ENCODE peak calls at places on chromosomes 13 and 19, in five cellular contexts. I is heart right ventricle; P is CD8-positive, alpha-beta T cell; U is PC-3; E is HCT116. A is an unnamed sample.

GRCh38 chr19:13212759-13213330 is 62.6 kb downstream of the IER2 start:
- DNase-seq in E (peak; percentile 56), U (peak; percentile 76), P (peak; percentile 77), I (peak; percentile 67), A (peak; percentile 74)

GRCh38 chr13:50055454-50055853 is 40.2 kb downstream of the KCNRG start:
- DNase-seq in P (no peak), E (no peak), U (no peak), I (no peak), A (no peak)

GRCh38 chr19:49801966-49802661 is 11.0 kb downstream of the FUZ start:
- DNase-seq in U (no peak), P (no peak), E (no peak), I (peak; percentile 91), A (peak; percentile 92)

GRCh38 chr19:50798116-50798942 is 8.1 kb downstream of the ACP4 start:
- DNase-seq in P (no peak), U (no peak), I (no peak), E (no peak), A (no peak)

GRCh38 chr19:23415561-23416191 is 20.4 kb upstream of the ZNF91 start:
- DNase-seq in E (no peak), I (peak; percentile 31), P (no peak), U (no peak), A (peak; percentile 87)

GRCh38 chr19:4867534-4868285 is at the start of gene PLIN3:
- DNase-seq in P (peak; percentile 87), U (peak; percentile 95), E (peak; percentile 88), I (peak; percentile 98), A (peak; percentile 89)

GRCh38 chr19:1811942-1812425 is at the start of gene ATP8B3:
- DNase-seq in E (no peak), I (peak; percentile 88), P (no peak), U (no peak), A (no peak)

GRCh38 chr13:102670130-102670529 is 24.7 kb downstream of the METTL21C start:
- DNase-seq in I (no peak), U (no peak), E (no peak), P (no peak), A (no peak)

GRCh38 chr19:5340637-5341447 is at the start of gene PTPRS:
- DNase-seq in U (peak; percentile 92), I (peak; percentile 86), E (peak; percentile 32), P (peak; percentile 54), A (peak; percentile 90)

GRCh38 chr19:38057954-38058690 is 151.1 kb downstream of the SIPA1L3 start:
- DNase-seq in I (no peak), P (no peak), U (peak; percentile 59), E (no peak), A (peak; percentile 85)

GRCh38 chr13:41241626-41242025 is 21.8 kb downstream of the MTRF1 start:
- DNase-seq in U (no peak), E (no peak), I (no peak), P (no peak), A (no peak)

GRCh38 chr19:53102701-53103140 is 501 bp downstream of the ZNF160 start:
- DNase-seq in E (no peak), I (peak; percentile 50), U (peak; percentile 26), P (peak; percentile 28), A (peak; percentile 31)

GRCh38 chr13:104984296-104984818 is 1551.1 kb downstream of the EFNB2 start:
- DNase-seq in E (no peak), U (peak; percentile 8), P (peak; percentile 21), I (peak; percentile 24), A (no peak)

GRCh38 chr19:8335343-8336071 is 7.6 kb downstream of the KANK3 start:
- DNase-seq in I (no peak), P (no peak), E (no peak), U (no peak), A (peak; percentile 46)

GRCh38 chr13:46544811-46545210 is 8.2 kb upstream of the LRCH1 start:
- DNase-seq in I (no peak), U (no peak), E (no peak), P (no peak), A (no peak)

GRCh38 chr19:13155472-13156284 is 5.5 kb downstream of the IER2 start:
- DNase-seq in I (peak; percentile 86), U (peak; percentile 81), P (peak; percentile 77), E (no peak), A (peak; percentile 30)

GRCh38 chr13:26895081-26895807 is 134.7 kb upstream of the GPR12 start:
- DNase-seq in I (no peak), P (no peak), E (no peak), U (no peak), A (no peak)

GRCh38 chr19:4455742-4456565 is 1.6 kb downstream of the UBXN6 start:
- DNase-seq in U (peak; percentile 41), P (no peak), E (no peak), I (peak; percentile 61), A (peak; percentile 64)

GRCh38 chr13:24511824-24512207 is 762 bp downstream of the PARP4 start:
- DNase-seq in E (no peak), P (no peak), U (no peak), I (no peak), A (no peak)

GRCh38 chr13:31433201-31433600 is 233.4 kb downstream of the B3GLCT start:
- DNase-seq in U (no peak), P (no peak), I (no peak), E (no peak), A (no peak)

GRCh38 chr19:30172643-30173242 is 199.4 kb upstream of the ZNF536 start:
- DNase-seq in U (no peak), E (no peak), P (no peak), I (no peak), A (no peak)

GRCh38 chr13:98200211-98200878 is 23.3 kb upstream of the RNF113B start:
- DNase-seq in P (no peak), E (no peak), U (no peak), I (no peak), A (no peak)

GRCh38 chr13:110915057-110915873 is at the start of gene ANKRD10:
- DNase-seq in E (peak; percentile 94), I (peak; percentile 99), P (peak; percentile 92), U (peak; percentile 94), A (peak; percentile 100)

GRCh38 chr13:44669534-44669933 is 93.4 kb upstream of the TSC22D1 start:
- DNase-seq in E (no peak), I (no peak), P (no peak), U (no peak), A (no peak)

GRCh38 chr19:19528721-19529490 is at the start of gene YJEFN3:
- DNase-seq in I (peak; percentile 48), P (no peak), U (no peak), E (no peak), A (peak; percentile 66)

GRCh38 chr19:27705896-27706295 is 1507.1 kb downstream of the UQCRFS1 start:
- DNase-seq in I (no peak), U (no peak), P (no peak), E (no peak), A (peak; percentile 16)

GRCh38 chr19:15159251-15159650 is 41.5 kb downstream of the NOTCH3 start:
- DNase-seq in U (peak; percentile 16), I (no peak), E (no peak), P (no peak), A (no peak)

GRCh38 chr19:35211545-35212230 is 16.9 kb downstream of the FAM187B start:
- DNase-seq in I (peak; percentile 52), P (peak; percentile 87), E (no peak), U (no peak), A (no peak)

GRCh38 chr19:789473-790052 is 7.7 kb upstream of the PTBP1 start:
- DNase-seq in P (no peak), U (no peak), E (no peak), I (peak; percentile 64), A (peak; percentile 53)

GRCh38 chr19:1101337-1101698 is 2.5 kb upstream of the GPX4 start:
- DNase-seq in P (no peak), E (no peak), U (no peak), I (no peak), A (no peak)

GRCh38 chr13:46114599-46114998 is 9.8 kb upstream of the CPB2 start:
- DNase-seq in E (no peak), U (no peak), P (no peak), I (no peak), A (no peak)

GRCh38 chr19:44943801-44944249 is 1.8 kb downstream of the APOC4 start:
- DNase-seq in U (no peak), I (peak; percentile 25), E (no peak), P (no peak), A (no peak)

GRCh38 chr19:51338563-51339312 is 3.2 kb downstream of the VSIG10L start:
- DNase-seq in P (peak; percentile 86), U (peak; percentile 88), E (peak; percentile 56), I (peak; percentile 82), A (peak; percentile 88)

GRCh38 chr13:113398963-113399754 is 35.2 kb upstream of the GRTP1 start:
- DNase-seq in I (no peak), P (no peak), U (no peak), E (no peak), A (no peak)

GRCh38 chr13:113390874-113391497 is 27.1 kb upstream of the GRTP1 start:
- DNase-seq in U (no peak), E (no peak), P (no peak), I (no peak), A (no peak)

GRCh38 chr13:113397606-113398425 is 33.9 kb upstream of the GRTP1 start:
- DNase-seq in U (no peak), E (no peak), P (no peak), I (no peak), A (no peak)

GRCh38 chr13:113393226-113393571 is 29.3 kb upstream of the GRTP1 start:
- DNase-seq in P (no peak), U (no peak), I (no peak), E (no peak), A (no peak)

GRCh38 chr13:113393572-113394503 is 29.9 kb upstream of the GRTP1 start:
- DNase-seq in P (peak; percentile 79), I (peak; percentile 84), E (peak; percentile 56), U (peak; percentile 77), A (peak; percentile 93)
- H3K27ac ChIP-seq in P (no peak overlapping the region), I (peak overlapping the region; percentile 64), E (peak overlapping the region; percentile 72), U (no peak overlapping the region), A (peak overlapping the region; percentile 85)

DNA sequence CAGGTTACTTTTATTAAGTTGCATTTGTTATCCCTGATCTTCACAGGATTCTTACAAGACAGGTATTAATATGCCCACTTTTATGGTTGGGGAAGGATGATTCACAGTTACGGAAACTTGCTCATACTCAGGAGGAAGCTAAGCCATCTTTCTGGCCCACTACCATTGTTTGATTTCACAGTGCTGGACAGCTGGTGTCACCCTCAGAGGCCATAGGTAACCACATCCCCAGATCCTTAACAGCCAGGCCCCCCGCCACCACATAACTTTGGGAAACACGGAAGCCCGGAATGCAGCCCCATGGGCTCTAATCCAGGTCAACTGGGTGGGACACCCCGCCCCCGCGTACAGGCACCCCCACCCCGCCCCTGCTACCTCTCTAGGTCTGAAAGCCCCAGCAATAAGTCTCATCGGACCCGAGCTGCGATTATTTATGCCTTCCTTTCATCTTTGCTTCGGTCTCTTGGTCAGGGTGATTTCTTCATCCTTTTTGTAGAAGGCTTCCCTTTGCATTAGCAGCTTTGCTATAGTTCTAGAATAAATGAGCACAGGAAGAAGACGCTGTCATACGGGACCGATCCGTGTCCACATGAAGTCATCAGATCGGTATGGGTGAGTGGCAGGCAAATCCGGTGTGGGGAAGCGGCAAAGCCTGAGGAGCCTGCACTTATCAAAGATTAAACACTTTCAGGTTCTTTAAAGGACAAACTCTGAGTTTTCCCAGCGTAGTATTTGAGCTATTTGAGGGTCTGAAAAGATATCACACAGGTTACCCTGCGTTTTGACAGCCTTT is 119.5 kb downstream of the IRS2 start:
- DNase-seq in I (no peak), E (no peak), U (peak; percentile 66), P (no peak), A (peak; percentile 44)
- H3K4me3 ChIP-seq in I (no peak overlapping the region), E (no peak overlapping the region), U (peak overlapping the region; percentile 30), P (no peak overlapping the region), A (peak overlapping the region; percentile 1)

GRCh38 chr13:43545317-43545874 is 241.4 kb downstream of the ENOX1 start:
- DNase-seq in I (peak; percentile 21), U (no peak), E (no peak), P (no peak), A (no peak)
- H3K27ac ChIP-seq in I (no peak overlapping the region), U (no peak overlapping the region), E (no peak overlapping the region), P (no peak overlapping the region), A (no peak overlapping the region)

GRCh38 chr13:52847322-52847681 is 1.1 kb downstream of the PCDH8 start:
- DNase-seq in I (no peak), E (no peak), U (no peak), P (no peak), A (no peak)
- H3K4me3 ChIP-seq in I (no peak overlapping the region), E (no peak overlapping the region), U (no peak overlapping the region), P (no peak overlapping the region), A (no peak overlapping the region)